ENCODE peak calls at places on chromosomes 12 and 14, in five cellular contexts. F, O, Y, M and S are unnamed samples.

GRCh38 chr14:80055912-80056801 is 155.1 kb downstream of the DIO2 start:
- DNase-seq in F (peak), M (peak), O (no peak), Y (peak), S (peak)

GRCh38 chr12:117388865-117389508 is 27.6 kb upstream of the NOS1 start:
- DNase-seq in Y (no peak), O (no peak), M (no peak), F (no peak), S (no peak)

GRCh38 chr12:27534060-27534764 is 10.2 kb downstream of the PPFIBP1 start:
- DNase-seq in F (peak), Y (no peak), O (no peak), M (peak), S (no peak)

GRCh38 chr14:61699092-61699491 is 3.8 kb downstream of the HIF1A start:
- DNase-seq in M (no peak), Y (no peak), F (peak), O (no peak), S (no peak)

GRCh38 chr12:14366211-14366762 is 805 bp downstream of the ATF7IP start:
- DNase-seq in Y (peak), M (no peak), O (no peak), F (peak), S (no peak)

GRCh38 chr12:6647083-6647604 is at the start of gene ACRBP:
- DNase-seq in O (no peak), M (peak), Y (peak), F (peak), S (no peak)

GRCh38 chr12:116556356-116556952 is 2.7 kb upstream of the MAP1LC3B2 start:
- DNase-seq in M (no peak), O (no peak), Y (no peak), F (no peak), S (no peak)

GRCh38 chr14:91048676-91049075 is 11.8 kb downstream of the RPS6KA5 start:
- DNase-seq in Y (no peak), O (no peak), M (no peak), F (no peak), S (no peak)

GRCh38 chr12:124324803-124325705 is 30.2 kb downstream of the RFLNA start:
- DNase-seq in F (no peak), O (no peak), M (no peak), Y (no peak), S (no peak)

GRCh38 chr12:19245656-19246055 is 116.1 kb downstream of the PLEKHA5 start:
- DNase-seq in F (no peak), O (no peak), Y (no peak), M (no peak), S (no peak)

GRCh38 chr12:85423947-85424346 is 143.9 kb downstream of the ALX1 start:
- DNase-seq in M (no peak), O (no peak), Y (no peak), F (peak), S (no peak)

GRCh38 chr12:112116232-112117060 is 7.9 kb upstream of the NAA25 start:
- DNase-seq in Y (peak), O (no peak), F (peak), M (no peak), S (no peak)

GRCh38 chr12:53336137-53336785 is at the start of gene SP7:
- DNase-seq in Y (no peak), M (no peak), F (no peak), O (no peak), S (no peak)

GRCh38 chr14:63840981-63841380 is 11.8 kb upstream of the SYNE2 start:
- DNase-seq in M (peak), O (peak), Y (no peak), F (peak), S (no peak)

GRCh38 chr14:87999282-87999681 is 5.7 kb upstream of the GPR65 start:
- DNase-seq in M (no peak), O (no peak), F (no peak), Y (no peak), S (no peak)

GRCh38 chr12:101459642-101460346 is 15.3 kb upstream of the SPIC start:
- DNase-seq in Y (peak), F (no peak), M (no peak), O (no peak), S (no peak)